ENCODE peak calls at places on chromosomes 11 and 22, in seven cellular contexts. B is activated CD4-positive, alpha-beta T cell treated with anti-CD3 and anti-CD28 coated beads for 24 hours; Z is KBM-7; V is left ventricle myocardium inferior; M is naive thymus-derived CD8-positive, alpha-beta T cell; H is stimulated activated CD4-positive, alpha-beta T cell treated with anti-CD3 and anti-CD28 coated beads, Interleukin-1b, Interleukin-23, amount 100 ng/mL, for 4 hours; I is A172. S is an unnamed sample.

GRCh38 chr11:125078516-125079140 is 15.5 kb downstream of the SLC37A2 start:
- DNase-seq in H (no peak), M (no peak), I (no peak), V (no peak), Z (no peak), B (no peak), S (no peak)

GRCh38 chr11:34565417-34566208 is 52.0 kb upstream of the ELF5 start:
- DNase-seq in M (no peak), V (no peak), H (no peak), B (no peak), I (no peak), Z (peak), S (no peak)

GRCh38 chr22:45055936-45056335 is 46.1 kb upstream of the PHF21B start:
- DNase-seq in Z (no peak), V (no peak), I (no peak), M (no peak), H (no peak), B (no peak), S (no peak)

GRCh38 chr11:72225411-72225951 is 914 bp downstream of the INPPL1 start:
- DNase-seq in Z (no peak), V (no peak), I (peak), B (no peak), M (no peak), H (no peak), S (peak)

GRCh38 chr11:12019337-12019736 is 10.9 kb upstream of the DKK3 start:
- DNase-seq in B (no peak), I (no peak), V (no peak), H (no peak), M (no peak), Z (no peak), S (no peak)

GRCh38 chr11:69005631-69006368 is 7.2 kb downstream of the MRGPRF start:
- DNase-seq in M (no peak), I (no peak), Z (no peak), V (no peak), H (no peak), B (no peak), S (no peak)

GRCh38 chr11:84522331-84522730 is 1104.8 kb downstream of the DLG2 start:
- DNase-seq in M (no peak), H (no peak), I (no peak), V (no peak), Z (no peak), B (no peak), S (no peak)

GRCh38 chr22:50600541-50600940 is at the start of gene MAPK8IP2:
- DNase-seq in V (no peak), H (no peak), M (no peak), I (no peak), Z (no peak), B (no peak), S (no peak)

GRCh38 chr11:11569936-11570491 is 51.8 kb downstream of the GALNT18 start:
- DNase-seq in I (peak), Z (peak), M (no peak), B (no peak), H (no peak), V (peak), S (no peak)

GRCh38 chr22:40533712-40534378 is 102.7 kb downstream of the MRTFA start:
- DNase-seq in B (no peak), M (peak), I (peak), V (no peak), H (no peak), Z (peak), S (peak)

GRCh38 chr11:130765369-130765768 is 150.9 kb downstream of the SNX19 start:
- DNase-seq in Z (no peak), I (no peak), M (no peak), V (no peak), H (no peak), B (no peak), S (no peak)

GRCh38 chr11:130313383-130314183 is 1.1 kb downstream of the ZBTB44 start:
- DNase-seq in V (no peak), Z (peak), H (no peak), I (no peak), B (no peak), M (no peak), S (no peak)

GRCh38 chr11:126400019-126400962 is 44.8 kb downstream of the ST3GAL4 start:
- DNase-seq in H (no peak), Z (peak), I (no peak), M (no peak), V (no peak), B (no peak), S (no peak)

GRCh38 chr11:7548659-7549283 is 35.0 kb downstream of the PPFIBP2 start:
- DNase-seq in I (no peak), B (no peak), V (no peak), Z (peak), M (no peak), H (no peak), S (peak)

GRCh38 chr22:26385164-26385563 is 43.9 kb upstream of the ASPHD2 start:
- DNase-seq in V (no peak), M (no peak), I (no peak), B (no peak), H (no peak), Z (no peak), S (no peak)

GRCh38 chr11:85088286-85088685 is 538.9 kb downstream of the DLG2 start:
- DNase-seq in V (no peak), H (no peak), Z (no peak), M (no peak), I (no peak), B (no peak), S (no peak)

GRCh38 chr11:132177106-132177505 is 806.7 kb downstream of the NTM start:
- DNase-seq in V (no peak), M (no peak), H (no peak), I (peak), Z (peak), B (no peak), S (no peak)

GRCh38 chr11:18012314-18012905 is 437 bp downstream of the SERGEF start:
- DNase-seq in M (no peak), Z (no peak), I (no peak), B (peak), H (peak), V (peak), S (peak)

GRCh38 chr11:75495749-75496641 is 29.7 kb downstream of the GDPD5 start:
- DNase-seq in B (no peak), Z (peak), V (no peak), I (peak), H (no peak), M (no peak), S (no peak)

GRCh38 chr11:104836711-104837110 is 61.5 kb downstream of the CASP12 start:
- DNase-seq in I (no peak), Z (no peak), M (no peak), V (no peak), H (no peak), B (no peak), S (no peak)

GRCh38 chr22:22458896-22459588 is 49.5 kb downstream of the ZNF280B start:
- DNase-seq in H (no peak), Z (no peak), V (no peak), B (no peak), I (no peak), M (no peak), S (no peak)

GRCh38 chr11:30244255-30244654 is 13.4 kb downstream of the FSHB start:
- DNase-seq in I (peak), M (no peak), Z (no peak), B (no peak), V (no peak), H (no peak), S (no peak)

GRCh38 chr11:266676-267439 is 11.3 kb upstream of the NLRP6 start:
- DNase-seq in V (no peak), M (no peak), B (no peak), H (no peak), Z (peak), I (no peak), S (peak)

GRCh38 chr22:30881361-30882180 is 87.0 kb downstream of the MORC2 start:
- DNase-seq in Z (no peak), B (no peak), H (no peak), M (no peak), I (no peak), V (peak), S (no peak)

GRCh38 chr22:32079110-32080089 is 36.3 kb downstream of the SLC5A1 start:
- DNase-seq in B (no peak), Z (no peak), I (peak), M (no peak), H (no peak), V (no peak), S (no peak)

GRCh38 chr11:69443968-69444364 is 37.5 kb upstream of the LINC01488 start:
- DNase-seq in Z (no peak), M (no peak), B (no peak), I (peak), H (no peak), V (no peak), S (no peak)

GRCh38 chr11:69064394-69064957 is 15.7 kb downstream of the TPCN2 start:
- DNase-seq in B (no peak), M (no peak), I (no peak), V (no peak), Z (no peak), H (no peak), S (no peak)

GRCh38 chr11:83566948-83567347 is 280.8 kb upstream of the CCDC90B start:
- DNase-seq in M (no peak), V (no peak), H (no peak), Z (no peak), I (peak), B (no peak), S (no peak)

GRCh38 chr11:2369896-2370295 is 7.2 kb upstream of the CD81 start:
- DNase-seq in H (no peak), Z (no peak), I (no peak), V (no peak), M (no peak), B (no peak), S (no peak)

GRCh38 chr22:27885977-27886842 is 32.8 kb downstream of the PITPNB start:
- DNase-seq in H (peak), I (peak), V (no peak), M (peak), B (no peak), Z (peak), S (peak)

GRCh38 chr11:96388891-96389603 is 665 bp downstream of the CCDC82 start:
- DNase-seq in V (no peak), H (no peak), B (no peak), M (no peak), I (no peak), Z (no peak), S (no peak)

GRCh38 chr22:44049369-44050231 is 25.5 kb downstream of the PARVB start:
- DNase-seq in Z (no peak), B (no peak), V (no peak), H (no peak), M (no peak), I (no peak), S (no peak)

GRCh38 chr22:20578707-20579106 is 71.3 kb downstream of the MED15 start:
- DNase-seq in I (no peak), B (no peak), H (no peak), V (no peak), M (no peak), Z (no peak), S (no peak)

GRCh38 chr11:45577755-45578154 is 87.7 kb downstream of the CHST1 start:
- DNase-seq in B (no peak), H (no peak), Z (no peak), M (no peak), V (no peak), I (no peak), S (no peak)

GRCh38 chr11:9847636-9848035 is 183.8 kb downstream of the SWAP70 start:
- DNase-seq in Z (no peak), B (no peak), I (no peak), M (no peak), H (no peak), V (no peak), S (no peak)

GRCh38 chr11:47997063-47998053 is 17.0 kb downstream of the PTPRJ start:
- DNase-seq in B (no peak), H (no peak), V (no peak), M (no peak), Z (no peak), I (no peak), S (no peak)

GRCh38 chr11:65290448-65291165 is 24.1 kb upstream of the CDC42EP2 start:
- DNase-seq in Z (peak), M (no peak), I (peak), B (no peak), V (peak), H (no peak), S (no peak)

GRCh38 chr11:66688561-66689534 is 11.2 kb upstream of the RBM4B start:
- DNase-seq in M (no peak), B (no peak), I (no peak), H (no peak), Z (no peak), V (no peak), S (no peak)

S was measured in CD4-positive, alpha-beta memory T cell.